ENCODE peak calls at places on chromosomes 13 and 19, in nine cellular contexts. G, C, M, P, N, Y, F, H and K are unnamed samples.

GRCh38 chr13:46040763-46041162 is 11.8 kb downstream of the ZC3H13 start:
- DNase-seq in G (no peak), C (no peak), M (no peak), P (no peak), N (no peak), Y (no peak), F (no peak), H (no peak), K (no peak)

GRCh38 chr19:10087296-10088061 is 1.4 kb downstream of the SHFL start:
- DNase-seq in G (no peak), C (no peak), M (no peak), P (no peak), N (no peak), Y (no peak), F (no peak), H (no peak), K (no peak)

GRCh38 chr19:35558400-35559280 is 4.8 kb downstream of the ATP4A start:
- DNase-seq in G (no peak), C (no peak), M (no peak), P (no peak), N (no peak), Y (no peak), F (no peak), H (no peak), K (peak; percentile 22)

GRCh38 chr13:110116072-110116487 is 190.9 kb downstream of the COL4A1 start:
- DNase-seq in G (no peak), C (peak; percentile 67), M (peak; percentile 70), P (no peak), N (peak; percentile 73), Y (peak; percentile 69), F (peak; percentile 75), H (no peak), K (peak; percentile 45)

GRCh38 chr19:34236035-34236793 is 18.1 kb upstream of the GARRE1 start:
- DNase-seq in G (no peak), C (no peak), M (no peak), P (no peak), N (no peak), Y (no peak), F (no peak), H (peak; percentile 68), K (no peak)

GRCh38 chr19:1568320-1569019 is at the start of gene MEX3D:
- DNase-seq in G (peak; percentile 59), C (peak; percentile 86), M (peak; percentile 85), P (peak; percentile 9), N (peak; percentile 89), Y (peak; percentile 81), F (peak; percentile 87), H (no peak), K (peak; percentile 77)

GRCh38 chr19:17847538-17848366 is at the start of gene JAK3:
- DNase-seq in G (no peak), C (peak; percentile 79), M (peak; percentile 58), P (peak; percentile 48), N (peak; percentile 83), Y (no peak), F (peak; percentile 52), H (no peak), K (peak; percentile 56)

GRCh38 chr13:108220042-108220441 is 1.9 kb downstream of the ABHD13 start:
- DNase-seq in G (no peak), C (no peak), M (no peak), P (no peak), N (no peak), Y (peak; percentile 34), F (peak; percentile 66), H (no peak), K (no peak)

GRCh38 chr19:18851673-18852325 is 20.0 kb downstream of the UPF1 start:
- DNase-seq in G (no peak), C (no peak), M (no peak), P (no peak), N (no peak), Y (no peak), F (no peak), H (no peak), K (no peak)

DNA sequence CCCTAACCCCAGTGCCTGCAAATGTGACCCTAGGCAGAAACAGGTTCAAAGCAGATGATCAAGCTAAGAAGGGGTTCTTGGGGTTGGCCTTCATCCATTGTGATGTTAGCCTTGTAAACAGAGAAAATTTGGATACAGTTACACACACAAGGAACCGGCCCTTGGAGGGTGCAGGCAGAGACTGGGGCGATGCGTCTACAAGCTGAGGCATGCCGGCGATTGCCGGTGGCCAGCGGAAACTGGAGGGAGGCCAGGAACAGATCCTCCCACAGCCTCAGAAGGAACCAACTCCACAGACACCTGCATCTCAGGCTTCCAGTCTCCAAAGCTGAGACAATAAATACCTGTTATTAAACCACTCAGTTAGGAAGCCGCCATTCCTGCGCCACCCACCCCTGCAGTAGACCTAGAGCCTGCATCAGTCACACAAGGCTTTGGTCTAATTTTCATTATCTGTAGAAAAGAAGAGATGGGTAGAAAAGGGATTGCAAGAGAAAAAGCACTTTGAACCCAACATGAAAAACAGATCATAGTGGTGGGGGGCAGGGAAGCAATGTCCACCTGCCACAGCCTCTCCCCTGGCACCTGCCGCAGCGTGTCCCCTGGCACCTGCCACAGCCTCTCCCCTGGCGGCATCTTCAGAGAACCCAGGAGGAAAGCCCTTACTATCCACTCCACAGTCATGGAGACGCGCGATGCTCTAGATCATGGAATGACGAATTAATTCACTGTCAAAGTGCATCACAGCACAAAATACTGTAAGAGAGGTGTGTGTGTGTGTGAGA is 119.7 kb upstream of the SOX1 start:
- DNase-seq in G (no peak), C (no peak), M (no peak), P (no peak), N (no peak), Y (no peak), F (peak; percentile 23), H (no peak), K (no peak)
- TF ChIP-seq CTCF in G (no peak), C (no peak), M (no peak), P (no peak), N (no peak), Y (no peak), F (no peak), H (no peak), K (no peak)

GRCh38 chr13:25249001-25249543 is 38.2 kb downstream of the MTMR6 start:
- DNase-seq in G (no peak), C (no peak), M (no peak), P (peak; percentile 36), N (peak; percentile 34), Y (no peak), F (no peak), H (peak; percentile 53), K (no peak)
- TF ChIP-seq CTCF in G (peak; percentile 32), C (peak; percentile 7), M (no peak), P (peak; percentile 68), N (peak; percentile 44), Y (no peak), F (no peak), H (peak; percentile 56), K (no peak)

GRCh38 chr13:94988654-94989053 is 276.3 kb upstream of the SOX21 start:
- DNase-seq in G (no peak), C (no peak), M (no peak), P (no peak), N (no peak), Y (no peak), F (no peak), H (no peak), K (no peak)
- TF ChIP-seq CTCF in G (no peak), C (no peak), M (no peak), P (peak; percentile 37), N (peak; percentile 17), Y (no peak), F (no peak), H (no peak), K (no peak)

DNA sequence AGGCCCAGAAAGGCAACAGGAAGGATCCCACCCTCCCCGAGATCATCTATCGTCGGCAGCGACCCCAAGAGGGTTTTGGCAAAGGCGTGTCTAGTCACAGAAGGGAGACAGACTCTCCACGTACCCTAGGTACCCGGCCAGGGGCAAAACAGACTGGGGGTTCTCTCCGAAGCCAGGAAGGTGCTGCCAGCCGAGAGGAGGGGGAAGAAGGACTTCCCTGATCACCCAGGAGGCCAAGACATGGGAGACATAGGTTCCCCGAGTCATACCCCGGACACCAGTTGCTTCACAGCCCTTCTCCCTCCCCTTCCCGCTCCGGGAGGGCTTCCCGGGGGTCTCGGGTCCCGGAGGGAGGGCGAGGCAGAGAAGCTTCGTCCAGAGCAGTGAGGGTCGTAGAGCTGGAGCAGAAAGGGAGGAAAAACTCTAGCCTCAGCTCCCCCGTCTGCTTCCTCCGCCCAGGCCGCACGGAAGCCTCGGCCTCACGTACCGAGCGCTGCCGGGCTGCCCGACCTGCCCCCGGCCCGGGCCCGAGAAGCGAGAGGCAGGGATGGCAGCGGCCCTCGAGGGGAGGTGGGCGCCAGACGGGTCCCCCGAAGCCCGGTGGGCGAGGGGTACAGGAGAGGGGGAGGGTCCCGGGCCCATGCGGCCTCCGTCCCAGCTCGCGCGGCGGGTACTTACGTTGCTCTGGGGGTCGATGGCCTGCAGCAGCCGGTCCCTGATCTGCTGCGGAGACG is 643 bp downstream of the MED26 start:
- DNase-seq in G (no peak), C (no peak), M (no peak), P (no peak), N (peak; percentile 24), Y (peak; percentile 36), F (no peak), H (no peak), K (peak; percentile 22)
- TF ChIP-seq CTCF in G (no peak), C (no peak), M (no peak), P (no peak), N (no peak), Y (no peak), F (no peak), H (no peak), K (no peak)

DNA sequence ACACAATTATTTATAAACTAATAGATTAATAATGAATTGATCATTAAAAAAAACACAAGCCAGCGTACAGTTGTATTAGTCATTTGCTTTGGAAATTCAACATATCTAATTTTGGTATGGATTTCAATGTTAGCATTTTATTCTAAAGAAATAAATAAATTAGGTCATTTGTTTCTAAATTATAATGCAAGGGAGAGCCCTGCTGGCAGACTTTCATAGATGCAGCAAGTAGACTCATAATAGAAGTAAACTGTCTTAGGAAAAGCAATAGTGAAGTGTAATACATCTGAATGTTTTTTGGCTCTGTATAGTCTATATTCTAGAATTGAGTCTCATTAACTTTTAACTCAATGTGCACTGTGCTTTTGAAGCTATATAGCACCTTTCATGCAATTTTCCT is 982.4 kb upstream of the MIR17HG start:
- DNase-seq in G (no peak), C (no peak), M (no peak), P (no peak), N (no peak), Y (no peak), F (no peak), H (no peak), K (no peak)
- TF ChIP-seq CTCF in G (no peak), C (peak; percentile 28), M (no peak), P (peak; percentile 27), N (peak; percentile 48), Y (no peak), F (no peak), H (peak; percentile 14), K (peak; percentile 17)